ENCODE peak calls at places on chromosomes 16 and 17, in six cellular contexts. L is uterus; H is epithelial cell of esophagus; G is A673; M is Right ventricle myocardium superior; J is activated naive CD4-positive, alpha-beta T cell treated with anti-CD3 and anti-CD28 coated beads, Interleukin-2, amount 10 ng/mL, durations not matched to agents 7 days and 5 days. V is an unnamed sample.

GRCh38 chr17:45895304-45895968 is 1.1 kb downstream of the MAPT start:
- DNase-seq in L (no peak), H (peak), G (peak), M (no peak), J (peak), V (no peak)

GRCh38 chr16:68608330-68608729 is 36.8 kb upstream of the CDH3 start:
- DNase-seq in L (no peak), H (no peak), G (no peak), M (no peak), J (no peak), V (no peak)

GRCh38 chr17:1627987-1628855 is at the start of gene SLC43A2:
- DNase-seq in L (peak), H (peak), G (peak), M (peak), J (peak), V (peak)

GRCh38 chr17:75517277-75517865 is 1.0 kb downstream of the TSEN54 start:
- DNase-seq in L (peak), H (peak), G (no peak), M (no peak), J (peak), V (peak)

GRCh38 chr17:362721-363120 is 10.1 kb upstream of the RPH3AL start:
- DNase-seq in L (no peak), H (no peak), G (no peak), M (no peak), J (no peak), V (no peak)

GRCh38 chr16:12086861-12087260 is 110.3 kb downstream of the SNX29 start:
- DNase-seq in L (no peak), H (no peak), G (no peak), M (no peak), J (no peak), V (no peak)

GRCh38 chr17:32443827-32444300 is 446 bp upstream of the PSMD11 start:
- DNase-seq in L (no peak), H (no peak), G (no peak), M (peak), J (no peak), V (no peak)

GRCh38 chr16:29230671-29231091 is 175.8 kb downstream of the NPIPB11 start:
- DNase-seq in L (no peak), H (peak), G (no peak), M (no peak), J (no peak), V (peak)

GRCh38 chr16:53211253-53211652 is 156.5 kb downstream of the CHD9 start:
- DNase-seq in L (no peak), H (no peak), G (no peak), M (no peak), J (no peak), V (no peak)

GRCh38 chr17:57914274-57915147 is 40.7 kb downstream of the CUEDC1 start:
- DNase-seq in L (no peak), H (no peak), G (no peak), M (no peak), J (no peak), V (no peak)

V was measured in mucosa of gallbladder.